ENCODE peak calls at places on chromosomes 16 and 17, in ten cellular contexts. M is PC-3; I is EH; Y is foreskin fibroblast; S is breast epithelium; D is kidney; A is stimulated activated CD4-positive, alpha-beta T cell treated with anti-CD3 and anti-CD28 coated beads, Interleukin-2, amount 100 ng/mL, for 24 hours; O is T-helper 17 cell; W is psoas muscle; L is Daoy. E is an unnamed sample.

GRCh38 chr17:81933178-81933699 is 3.9 kb downstream of the PYCR1 start:
- DNase-seq in M (no peak), I (no peak), Y (no peak), S (no peak), D (no peak), A (no peak), O (no peak), W (no peak), L (no peak), E (no peak)

GRCh38 chr17:72430611-72431432 is 310.0 kb downstream of the SOX9 start:
- DNase-seq in M (peak), I (no peak), Y (no peak), S (no peak), D (no peak), A (no peak), O (no peak), W (no peak), L (peak), E (no peak)

GRCh38 chr17:4101127-4101798 is 41.6 kb downstream of the ZZEF1 start:
- DNase-seq in M (no peak), I (no peak), Y (peak), S (no peak), D (no peak), A (no peak), O (no peak), W (no peak), L (peak), E (no peak)

GRCh38 chr17:50687200-50688066 is 20.3 kb downstream of the ANKRD40 start:
- DNase-seq in M (no peak), I (peak), Y (peak), S (no peak), D (peak), A (no peak), O (no peak), W (no peak), L (no peak), E (no peak)

GRCh38 chr16:88785106-88785924 is at the start of gene PIEZO1:
- DNase-seq in M (peak), I (peak), Y (peak), S (peak), D (peak), A (peak), O (peak), W (peak), L (peak), E (peak)

GRCh38 chr16:55479560-55480197 is 681 bp downstream of the MMP2 start:
- DNase-seq in M (no peak), I (no peak), Y (no peak), S (no peak), D (no peak), A (no peak), O (no peak), W (no peak), L (no peak), E (no peak)

GRCh38 chr16:70737377-70738082 is 51.7 kb upstream of the MTSS2 start:
- DNase-seq in M (no peak), I (peak), Y (peak), S (peak), D (no peak), A (peak), O (no peak), W (peak), L (peak), E (peak)

GRCh38 chr16:11224096-11224893 is 31.7 kb downstream of the SOCS1 start:
- DNase-seq in M (no peak), I (no peak), Y (peak), S (no peak), D (peak), A (peak), O (peak), W (peak), L (no peak), E (peak)